ENCODE peak calls at places on chromosomes 16 and 17, in seven cellular contexts. One of them, this sample, is unnamed. For H3K4me1 and H3K9me3, the result is how much of the 10 kb centered on the place peaks cover.

GRCh38 chr17:16954541-16954940 is 17.4 kb downstream of the TNFRSF13B start:
- DNase-seq in neural progenitor cell: no peak
- DNase-seq in fibroblast of lung: no peak
- DNase-seq in tibial artery: no peak
- DNase-seq in kidney: no peak
- DNase-seq in IMR-90: no peak
- DNase-seq in ovary: no peak
- DNase-seq in this sample: no peak

GRCh38 chr17:14297161-14297851 is 3.6 kb upstream of the HS3ST3B1 start:
- DNase-seq in kidney: peak
- DNase-seq in fibroblast of lung: peak
- DNase-seq in IMR-90: no peak
- DNase-seq in tibial artery: no peak
- DNase-seq in ovary: peak
- DNase-seq in neural progenitor cell: peak
- DNase-seq in this sample: no peak

GRCh38 chr17:869567-870530 is 87.7 kb downstream of the MRM3 start:
- DNase-seq in fibroblast of lung: peak
- DNase-seq in kidney: no peak
- DNase-seq in neural progenitor cell: no peak
- DNase-seq in IMR-90: peak
- DNase-seq in ovary: no peak
- DNase-seq in tibial artery: peak
- DNase-seq in this sample: peak

GRCh38 chr17:29019475-29020181 is 13.8 kb upstream of the SEZ6 start:
- DNase-seq in neural progenitor cell: peak
- DNase-seq in IMR-90: no peak
- DNase-seq in ovary: no peak
- DNase-seq in kidney: no peak
- DNase-seq in fibroblast of lung: no peak
- DNase-seq in tibial artery: no peak
- DNase-seq in this sample: no peak

GRCh38 chr16:84893849-84894599 is 74.2 kb downstream of the CRISPLD2 start:
- DNase-seq in ovary: no peak
- DNase-seq in kidney: no peak
- DNase-seq in IMR-90: no peak
- DNase-seq in fibroblast of lung: no peak
- DNase-seq in neural progenitor cell: no peak
- DNase-seq in tibial artery: no peak
- DNase-seq in this sample: no peak

GRCh38 chr17:8382880-8383142 is 182 bp downstream of the RPL26 start:
- DNase-seq in fibroblast of lung: no peak
- DNase-seq in ovary: no peak
- DNase-seq in kidney: no peak
- DNase-seq in neural progenitor cell: no peak
- DNase-seq in tibial artery: no peak
- DNase-seq in IMR-90: no peak
- DNase-seq in this sample: no peak

GRCh38 chr16:86748643-86749042 is 170.3 kb downstream of the FOXL1 start:
- DNase-seq in fibroblast of lung: no peak
- DNase-seq in tibial artery: no peak
- DNase-seq in IMR-90: no peak
- DNase-seq in neural progenitor cell: no peak
- DNase-seq in kidney: no peak
- DNase-seq in ovary: no peak
- DNase-seq in this sample: no peak

GRCh38 chr16:10579965-10580918 is at the start of gene EMP2:
- DNase-seq in IMR-90: peak
- DNase-seq in neural progenitor cell: peak
- DNase-seq in kidney: peak
- DNase-seq in fibroblast of lung: peak
- DNase-seq in tibial artery: peak
- DNase-seq in ovary: peak
- DNase-seq in this sample: peak

GRCh38 chr17:8935194-8935593 is 30.3 kb downstream of the PIK3R5 start:
- DNase-seq in IMR-90: no peak
- DNase-seq in ovary: no peak
- DNase-seq in neural progenitor cell: no peak
- DNase-seq in kidney: no peak
- DNase-seq in tibial artery: no peak
- DNase-seq in fibroblast of lung: peak
- DNase-seq in this sample: no peak

GRCh38 chr16:79845734-79846135 is 245.2 kb upstream of the MAF start:
- DNase-seq in kidney: no peak
- DNase-seq in fibroblast of lung: no peak
- DNase-seq in ovary: no peak
- DNase-seq in neural progenitor cell: no peak
- DNase-seq in IMR-90: no peak
- DNase-seq in tibial artery: no peak
- DNase-seq in this sample: no peak

GRCh38 chr17:51260960-51261958 is 913 bp downstream of the UTP18 start:
- DNase-seq in neural progenitor cell: peak
- DNase-seq in fibroblast of lung: peak
- DNase-seq in IMR-90: no peak
- DNase-seq in ovary: no peak
- DNase-seq in kidney: peak
- DNase-seq in tibial artery: peak
- DNase-seq in this sample: no peak

GRCh38 chr17:33750943-33751701 is 458.0 kb upstream of the ASIC2 start:
- DNase-seq in fibroblast of lung: peak
- DNase-seq in ovary: peak
- DNase-seq in kidney: peak
- DNase-seq in IMR-90: peak
- DNase-seq in tibial artery: peak
- DNase-seq in neural progenitor cell: peak
- DNase-seq in this sample: peak

GRCh38 chr17:78484300-78485159 is 92.7 kb downstream of the DNAH17 start:
- DNase-seq in ovary: no peak
- DNase-seq in neural progenitor cell: peak
- DNase-seq in IMR-90: no peak
- DNase-seq in tibial artery: no peak
- DNase-seq in kidney: no peak
- DNase-seq in fibroblast of lung: no peak
- DNase-seq in this sample: no peak

GRCh38 chr16:9371713-9372448 is 280.4 kb downstream of the HAPSTR1 start:
- DNase-seq in tibial artery: no peak
- DNase-seq in ovary: no peak
- DNase-seq in IMR-90: no peak
- DNase-seq in fibroblast of lung: no peak
- DNase-seq in kidney: no peak
- DNase-seq in neural progenitor cell: no peak
- DNase-seq in this sample: no peak

GRCh38 chr17:15453246-15453645 is 14.2 kb downstream of the CDRT4 start:
- DNase-seq in neural progenitor cell: no peak
- DNase-seq in kidney: no peak
- DNase-seq in ovary: no peak
- DNase-seq in IMR-90: peak
- DNase-seq in tibial artery: no peak
- DNase-seq in fibroblast of lung: peak
- DNase-seq in this sample: no peak

GRCh38 chr17:13593757-13594156 is 8.0 kb downstream of the HS3ST3A1 start:
- DNase-seq in neural progenitor cell: no peak
- DNase-seq in tibial artery: no peak
- DNase-seq in kidney: no peak
- DNase-seq in IMR-90: peak
- DNase-seq in fibroblast of lung: peak
- DNase-seq in ovary: no peak
- DNase-seq in this sample: no peak

GRCh38 chr17:76747716-76748360 is 9.9 kb downstream of the MFSD11 start:
- DNase-seq in kidney: no peak
- DNase-seq in tibial artery: no peak
- DNase-seq in neural progenitor cell: no peak
- DNase-seq in fibroblast of lung: no peak
- DNase-seq in IMR-90: no peak
- DNase-seq in ovary: no peak
- DNase-seq in this sample: no peak

GRCh38 chr16:85990861-85991301 is 91.9 kb downstream of the IRF8 start:
- DNase-seq in kidney: peak
- DNase-seq in IMR-90: no peak
- DNase-seq in fibroblast of lung: no peak
- DNase-seq in neural progenitor cell: peak
- DNase-seq in tibial artery: no peak
- DNase-seq in ovary: no peak
- DNase-seq in this sample: no peak

DNA sequence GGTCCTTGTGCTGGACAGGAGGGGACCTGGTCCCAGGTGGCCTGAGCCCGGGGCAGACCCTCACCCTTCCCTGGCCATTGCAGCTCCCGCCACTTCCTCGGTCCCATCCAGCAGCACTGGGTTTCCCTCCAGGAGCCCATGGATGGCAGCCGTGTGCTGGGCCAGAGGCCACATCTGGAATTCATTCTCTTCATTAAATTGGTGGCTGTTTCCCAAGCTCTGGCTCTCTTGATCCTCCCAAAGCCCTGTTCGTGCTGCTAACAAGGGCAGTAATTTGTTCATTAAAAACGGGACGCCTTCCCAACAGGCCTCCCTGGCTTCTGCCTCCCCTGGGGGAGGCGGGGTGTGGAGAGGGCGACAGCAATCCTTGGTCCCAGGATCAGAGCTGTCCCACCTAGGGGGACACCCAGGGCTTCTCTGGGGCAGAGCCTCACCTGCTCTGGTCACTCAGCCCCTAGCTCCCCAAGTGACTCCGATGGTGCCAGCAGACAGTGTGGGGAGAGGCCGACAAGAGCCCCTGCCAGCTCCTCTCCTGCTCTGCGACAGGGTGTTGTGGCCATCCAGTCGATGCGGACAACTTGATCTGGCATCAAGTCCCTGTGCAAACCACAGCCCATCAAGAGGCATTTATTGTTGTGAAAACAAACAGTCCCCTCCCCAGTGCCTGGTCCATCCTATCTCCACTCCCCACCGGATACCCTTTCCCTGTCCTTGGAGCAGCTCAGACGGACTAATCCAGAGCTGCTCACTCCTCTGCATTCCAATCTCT is 44.0 kb downstream of the SDK2 start:
- DNase-seq in kidney: no peak
- DNase-seq in fibroblast of lung: no peak
- DNase-seq in tibial artery: no peak
- DNase-seq in neural progenitor cell: no peak
- DNase-seq in ovary: no peak
- DNase-seq in IMR-90: no peak
- DNase-seq in this sample: no peak
- TF ChIP-seq CTCF in kidney: no peak
- TF ChIP-seq CTCF in fibroblast of lung: no peak
- TF ChIP-seq CTCF in tibial artery: no peak
- TF ChIP-seq CTCF in neural progenitor cell: no peak
- TF ChIP-seq CTCF in ovary: no peak
- TF ChIP-seq CTCF in IMR-90: no peak
- TF ChIP-seq CTCF in this sample: no peak

GRCh38 chr17:36933174-36934143 is 3.8 kb upstream of the LHX1 start:
- DNase-seq in neural progenitor cell: peak
- DNase-seq in kidney: no peak
- DNase-seq in ovary: no peak
- DNase-seq in IMR-90: no peak
- DNase-seq in fibroblast of lung: no peak
- DNase-seq in tibial artery: no peak
- DNase-seq in this sample: no peak
- H3K4me1 ChIP-seq in neural progenitor cell: half or more
- H3K4me1 ChIP-seq in kidney: under half
- H3K4me1 ChIP-seq in ovary: under half
- H3K4me1 ChIP-seq in IMR-90: under half
- H3K4me1 ChIP-seq in fibroblast of lung: under half
- H3K4me1 ChIP-seq in tibial artery: half or more
- H3K4me1 ChIP-seq in this sample: half or more

DNA sequence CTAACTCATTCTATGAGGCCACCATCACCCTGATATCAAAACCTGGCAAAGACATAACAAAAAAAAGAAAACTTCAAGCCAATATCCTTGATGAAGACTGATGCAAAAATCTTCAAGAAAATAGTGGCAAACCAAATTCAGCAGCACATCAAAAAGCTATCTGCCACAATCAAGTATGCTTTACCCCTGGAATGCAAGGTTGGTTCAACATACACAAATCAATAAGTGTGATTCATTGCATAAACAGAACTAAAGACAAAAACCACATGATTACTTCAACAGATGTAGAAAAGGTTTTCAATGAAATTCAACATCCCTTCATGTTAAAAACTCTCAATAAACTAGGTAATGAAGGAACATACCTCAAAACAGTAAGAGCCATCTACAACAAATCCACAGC is 48.4 kb downstream of the CMC2 start:
- DNase-seq in tibial artery: no peak
- DNase-seq in IMR-90: no peak
- DNase-seq in fibroblast of lung: no peak
- DNase-seq in ovary: no peak
- DNase-seq in neural progenitor cell: no peak
- DNase-seq in kidney: no peak
- DNase-seq in this sample: no peak
- H3K9me3 ChIP-seq in tibial artery: under half
- H3K9me3 ChIP-seq in IMR-90: under half
- H3K9me3 ChIP-seq in fibroblast of lung: under half
- H3K9me3 ChIP-seq in ovary: under half
- H3K9me3 ChIP-seq in neural progenitor cell: under half
- H3K9me3 ChIP-seq in kidney: under half
- H3K9me3 ChIP-seq in this sample: under half

GRCh38 chr16:53421248-53421647 is 13.0 kb upstream of the RBL2 start:
- DNase-seq in neural progenitor cell: no peak
- DNase-seq in ovary: no peak
- DNase-seq in fibroblast of lung: no peak
- DNase-seq in IMR-90: no peak
- DNase-seq in kidney: no peak
- DNase-seq in tibial artery: no peak
- DNase-seq in this sample: no peak
- TF ChIP-seq CTCF in neural progenitor cell: no peak
- TF ChIP-seq CTCF in ovary: no peak
- TF ChIP-seq CTCF in fibroblast of lung: no peak
- TF ChIP-seq CTCF in IMR-90: no peak
- TF ChIP-seq CTCF in kidney: no peak
- TF ChIP-seq CTCF in tibial artery: no peak
- TF ChIP-seq CTCF in this sample: no peak

This sample was measured in ascending aorta.